ENCODE peak calls at places on chromosomes 3 and 15, in eight cellular contexts. M is mammary epithelial cell, Y is GM12878, S is fibroblast of lung, G is HCT116, L is neural progenitor cell, N is endothelial cell of umbilical vein, U is GM23248. E is an unnamed sample.

GRCh38 chr15:65423977-65424679 is 1.4 kb upstream of the IGDCC4 start:
- DNase-seq in M (no peak), Y (no peak), S (peak), G (no peak), L (no peak), N (no peak), U (peak), E (peak)

GRCh38 chr3:141383555-141384129 is 15.3 kb downstream of the ZBTB38 start:
- DNase-seq in M (peak), Y (no peak), S (peak), G (no peak), L (no peak), N (no peak), U (peak), E (no peak)

GRCh38 chr3:38728008-38728407 is 78.5 kb upstream of the SCN5A start:
- DNase-seq in M (no peak), Y (no peak), S (no peak), G (no peak), L (no peak), N (no peak), U (no peak), E (no peak)

GRCh38 chr3:175342196-175342595 is 483.1 kb downstream of the NAALADL2 start:
- DNase-seq in M (peak), Y (no peak), S (no peak), G (no peak), L (no peak), N (no peak), U (no peak), E (peak)

GRCh38 chr15:67792250-67792942 is 32.9 kb upstream of the SKOR1 start:
- DNase-seq in M (no peak), Y (no peak), S (no peak), G (no peak), L (no peak), N (peak), U (no peak), E (peak)

GRCh38 chr15:48581221-48581620 is 64.3 kb downstream of the FBN1 start:
- DNase-seq in M (no peak), Y (no peak), S (no peak), G (no peak), L (no peak), N (no peak), U (peak), E (no peak)

GRCh38 chr3:70871909-70872656 is 559.6 kb upstream of the MDFIC2 start:
- DNase-seq in M (peak), Y (no peak), S (peak), G (no peak), L (no peak), N (no peak), U (peak), E (peak)

GRCh38 chr3:170644711-170645110 is 58.8 kb upstream of the SLC7A14 start:
- DNase-seq in M (no peak), Y (no peak), S (no peak), G (no peak), L (no peak), N (no peak), U (peak), E (no peak)

GRCh38 chr3:42489937-42490227 is 12.6 kb upstream of the VIPR1 start:
- DNase-seq in M (no peak), Y (no peak), S (no peak), G (no peak), L (no peak), N (no peak), U (no peak), E (no peak)

GRCh38 chr3:55481918-55482495 is 5.1 kb downstream of the WNT5A start:
- DNase-seq in M (no peak), Y (no peak), S (peak), G (no peak), L (peak), N (no peak), U (peak), E (no peak)

GRCh38 chr3:54575561-54575960 is 352.3 kb downstream of the LRTM1 start:
- DNase-seq in M (no peak), Y (no peak), S (no peak), G (no peak), L (no peak), N (no peak), U (no peak), E (no peak)

GRCh38 chr15:50148362-50148963 is 29.4 kb upstream of the ATP8B4 start:
- DNase-seq in M (peak), Y (no peak), S (peak), G (peak), L (peak), N (peak), U (peak), E (peak)

GRCh38 chr3:166283856-166284255 is 446.6 kb upstream of the BCHE start:
- DNase-seq in M (peak), Y (no peak), S (peak), G (no peak), L (no peak), N (peak), U (peak), E (peak)

GRCh38 chr3:100044369-100044768 is 69.9 kb downstream of the FILIP1L start:
- DNase-seq in M (no peak), Y (peak), S (no peak), G (no peak), L (no peak), N (no peak), U (no peak), E (no peak)

GRCh38 chr3:12897537-12898289 is 56.3 kb upstream of the RPL32 start:
- DNase-seq in M (peak), Y (no peak), S (no peak), G (no peak), L (no peak), N (no peak), U (no peak), E (peak)

GRCh38 chr3:139238281-139239030 is 105.4 kb upstream of the MRPS22 start:
- DNase-seq in M (no peak), Y (no peak), S (no peak), G (no peak), L (no peak), N (no peak), U (peak), E (no peak)

GRCh38 chr3:12751548-12751947 is 7.5 kb downstream of the TMEM40 start:
- DNase-seq in M (no peak), Y (no peak), S (no peak), G (no peak), L (no peak), N (no peak), U (no peak), E (peak)

GRCh38 chr15:49888727-49889126 is 230.3 kb downstream of the ATP8B4 start:
- DNase-seq in M (no peak), Y (no peak), S (no peak), G (no peak), L (no peak), N (no peak), U (peak), E (no peak)

GRCh38 chr15:66424963-66425612 is 38.4 kb downstream of the MAP2K1 start:
- DNase-seq in M (no peak), Y (no peak), S (no peak), G (no peak), L (no peak), N (no peak), U (no peak), E (no peak)

GRCh38 chr3:178714971-178715832 is 179.0 kb downstream of the KCNMB2 start:
- DNase-seq in M (peak), Y (no peak), S (peak), G (no peak), L (no peak), N (no peak), U (no peak), E (no peak)

GRCh38 chr3:17006143-17006839 is 121.5 kb downstream of the PLCL2 start:
- DNase-seq in M (no peak), Y (no peak), S (no peak), G (no peak), L (peak), N (no peak), U (peak), E (no peak)

GRCh38 chr15:90895571-90896117 is 7.5 kb upstream of the MAN2A2 start:
- DNase-seq in M (no peak), Y (no peak), S (no peak), G (no peak), L (peak), N (no peak), U (peak), E (no peak)

GRCh38 chr3:45656575-45657363 is 32.4 kb upstream of the SACM1L start:
- DNase-seq in M (peak), Y (peak), S (peak), G (peak), L (peak), N (peak), U (peak), E (peak)

GRCh38 chr15:25173241-25174028 is 218.6 kb downstream of the SNRPN start:
- DNase-seq in M (no peak), Y (no peak), S (no peak), G (no peak), L (no peak), N (no peak), U (no peak), E (no peak)

GRCh38 chr3:159458010-159458409 is 530.6 kb upstream of the IL12A start:
- DNase-seq in M (peak), Y (no peak), S (peak), G (no peak), L (peak), N (peak), U (peak), E (peak)

GRCh38 chr3:157515398-157515797 is 12.2 kb upstream of the VEPH1 start:
- DNase-seq in M (no peak), Y (no peak), S (no peak), G (no peak), L (no peak), N (no peak), U (no peak), E (no peak)
- H2AFZ ChIP-seq in M (no peak), Y (no peak), S (no peak), G (peak), L (no peak), N (no peak), U (no peak), E (no peak)

GRCh38 chr15:22981336-22981840 is 1.2 kb upstream of the CYFIP1 start:
- DNase-seq in M (no peak), Y (no peak), S (no peak), G (no peak), L (no peak), N (no peak), U (no peak), E (no peak)

GRCh38 chr15:22978691-22979068 is 1.5 kb downstream of the CYFIP1 start:
- DNase-seq in M (no peak), Y (no peak), S (no peak), G (no peak), L (peak), N (no peak), U (no peak), E (no peak)

GRCh38 chr15:22980189-22981136 is at the start of gene CYFIP1:
- DNase-seq in M (peak), Y (no peak), S (peak), G (peak), L (peak), N (peak), U (peak), E (peak)

GRCh38 chr15:22979069-22979698 is 984 bp downstream of the CYFIP1 start:
- DNase-seq in M (peak), Y (no peak), S (peak), G (no peak), L (peak), N (peak), U (peak), E (peak)

DNA sequence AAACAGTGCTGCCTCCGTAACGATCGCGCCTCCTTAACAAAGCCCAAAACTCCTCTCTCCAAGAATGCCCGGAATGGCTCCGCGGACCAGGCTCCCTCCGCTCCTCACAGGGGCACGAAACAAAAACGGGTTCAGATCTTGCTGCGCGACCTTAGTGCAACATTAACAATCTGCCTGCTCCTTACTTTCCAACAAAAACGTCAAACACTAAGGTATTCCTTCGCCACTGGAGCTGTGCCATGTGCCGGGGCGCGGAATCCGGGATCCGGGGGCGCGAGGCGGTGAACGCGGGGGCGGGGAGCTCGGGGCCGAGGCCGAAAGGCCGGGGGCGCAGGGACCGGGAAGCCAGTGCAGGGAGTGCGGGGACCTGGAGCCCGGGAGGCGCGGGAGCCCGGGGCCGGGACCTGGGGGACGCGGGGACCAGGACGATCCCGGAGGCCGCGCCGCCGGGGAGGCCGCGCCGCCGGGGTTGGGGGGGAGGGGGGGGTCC is 424 bp downstream of the CYFIP1 start:
- DNase-seq in M (peak), Y (no peak), S (no peak), G (no peak), L (peak), N (peak), U (peak), E (peak)
- TF ChIP-seq EZH2 in M (no peak), Y (no peak), S (no peak), G (no peak), L (no peak), N (no peak), U (no peak), E (no peak)

DNA sequence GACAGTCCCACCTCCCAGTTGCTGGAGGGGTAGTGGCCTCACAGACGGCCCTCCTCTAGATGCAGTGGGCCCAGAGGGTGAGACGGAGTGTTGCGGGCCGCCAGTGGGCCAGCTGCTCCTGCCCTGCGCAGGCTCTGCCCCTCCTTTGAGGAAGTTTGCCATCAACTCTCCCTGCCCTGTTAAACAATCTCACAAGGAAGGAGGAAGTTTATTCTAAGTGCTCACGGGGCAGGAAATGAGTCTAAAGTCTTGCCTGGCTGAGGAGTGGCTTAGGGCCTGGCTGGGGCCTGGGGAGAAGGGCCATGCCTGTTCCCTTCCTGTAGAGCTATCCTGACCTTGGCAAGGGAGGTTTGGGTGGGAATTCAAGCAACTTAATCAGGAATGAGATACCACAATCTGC is at the start of gene FAM3D:
- DNase-seq in M (no peak), Y (no peak), S (no peak), G (no peak), L (no peak), N (peak), U (no peak), E (peak)
- H3K9ac ChIP-seq in M (no peak), Y (no peak), S (no peak), G (no peak), L (no peak), N (no peak), U (no peak), E (no peak)

GRCh38 chr3:194540268-194540937 is 53.6 kb upstream of the ATP13A3 start:
- DNase-seq in M (no peak), Y (no peak), S (no peak), G (no peak), L (no peak), N (peak), U (peak), E (no peak)
- H2AFZ ChIP-seq in M (no peak), Y (peak), S (peak), G (no peak), L (peak), N (peak), U (peak), E (no peak)

GRCh38 chr15:89377042-89377841 is 42.6 kb upstream of the POLG start:
- DNase-seq in M (no peak), Y (no peak), S (no peak), G (no peak), L (peak), N (no peak), U (no peak), E (no peak)
- TF ChIP-seq EZH2 in M (no peak), Y (no peak), S (peak), G (no peak), L (no peak), N (peak), U (no peak), E (no peak)